ENCODE peak calls at places on chromosomes 5 and 9, in seven cellular contexts. S is A549, U is endothelial cell of umbilical vein, Y is HepG2, N is HCT116, Z is H1, L is GM12878. C is an unnamed sample.

GRCh38 chr5:126182901-126183695 is 240.1 kb upstream of the GRAMD2B start:
- DNase-seq in Y (no peak), S (no peak), Z (no peak), N (no peak), L (no peak), U (no peak), C (no peak)

GRCh38 chr5:142883025-142883424 is 112.8 kb downstream of the ARHGAP26 start:
- DNase-seq in Y (no peak), U (peak; percentile 92), L (no peak), S (no peak), N (no peak), Z (no peak), C (no peak)

GRCh38 chr5:158384535-158385421 is 525.8 kb upstream of the CLINT1 start:
- DNase-seq in N (peak; percentile 19), Y (no peak), U (peak; percentile 79), S (peak; percentile 35), Z (no peak), L (no peak), C (peak; percentile 25)

GRCh38 chr9:90632680-90633207 is 9.9 kb downstream of the DIRAS2 start:
- DNase-seq in U (no peak), N (no peak), L (no peak), Z (no peak), S (no peak), Y (no peak), C (no peak)

GRCh38 chr9:124911766-124912165 is 29.1 kb downstream of the GOLGA1 start:
- DNase-seq in Y (no peak), L (no peak), N (no peak), S (no peak), Z (no peak), U (no peak), C (no peak)

GRCh38 chr5:177430972-177431316 is 4.5 kb downstream of the GRK6 start:
- DNase-seq in L (no peak), U (no peak), Y (no peak), S (no peak), Z (no peak), N (no peak), C (no peak)

GRCh38 chr9:126397056-126397455 is 70.4 kb downstream of the MVB12B start:
- DNase-seq in N (no peak), L (peak; percentile 54), S (no peak), Y (no peak), Z (no peak), U (no peak), C (peak; percentile 33)

GRCh38 chr5:88552406-88552805 is 283.8 kb upstream of the TMEM161B start:
- DNase-seq in Z (no peak), N (no peak), S (no peak), U (no peak), L (no peak), Y (no peak), C (no peak)

GRCh38 chr9:10371824-10372223 is 241.0 kb downstream of the PTPRD start:
- DNase-seq in N (no peak), Z (no peak), L (no peak), Y (no peak), S (no peak), U (no peak), C (no peak)

GRCh38 chr5:42612997-42613396 is 143.6 kb upstream of the CCDC152 start:
- DNase-seq in S (no peak), U (no peak), Y (no peak), L (no peak), N (no peak), Z (no peak), C (no peak)

GRCh38 chr5:26847041-26847736 is 191.2 kb downstream of the CDH9 start:
- DNase-seq in S (peak; percentile 28), L (no peak), N (no peak), U (no peak), Z (no peak), Y (peak; percentile 31), C (no peak)

GRCh38 chr9:129494113-129494789 is 126.7 kb downstream of the C9orf50 start:
- DNase-seq in L (no peak), Z (no peak), N (no peak), Y (no peak), U (no peak), S (no peak), C (no peak)

GRCh38 chr9:129496187-129497063 is 124.5 kb downstream of the C9orf50 start:
- DNase-seq in Z (peak; percentile 73), N (peak; percentile 72), L (no peak), U (peak; percentile 92), S (peak; percentile 94), Y (peak; percentile 81), C (peak; percentile 89)

GRCh38 chr9:129497064-129497836 is 123.7 kb downstream of the C9orf50 start:
- DNase-seq in S (no peak), Z (no peak), N (no peak), U (peak; percentile 15), L (no peak), Y (no peak), C (no peak)

GRCh38 chr9:129493714-129494047 is 127.2 kb downstream of the C9orf50 start:
- DNase-seq in S (no peak), Z (no peak), L (no peak), U (no peak), Y (no peak), N (no peak), C (no peak)

GRCh38 chr9:129495422-129496186 is 125.3 kb downstream of the C9orf50 start:
- DNase-seq in L (no peak), N (peak; percentile 82), U (peak; percentile 85), S (peak; percentile 97), Z (peak; percentile 87), Y (peak; percentile 86), C (peak; percentile 72)
- TF ChIP-seq POLR2A in L (no peak), N (no peak), U (no peak), S (no peak), Z (no peak), Y (no peak), C (no peak)

DNA sequence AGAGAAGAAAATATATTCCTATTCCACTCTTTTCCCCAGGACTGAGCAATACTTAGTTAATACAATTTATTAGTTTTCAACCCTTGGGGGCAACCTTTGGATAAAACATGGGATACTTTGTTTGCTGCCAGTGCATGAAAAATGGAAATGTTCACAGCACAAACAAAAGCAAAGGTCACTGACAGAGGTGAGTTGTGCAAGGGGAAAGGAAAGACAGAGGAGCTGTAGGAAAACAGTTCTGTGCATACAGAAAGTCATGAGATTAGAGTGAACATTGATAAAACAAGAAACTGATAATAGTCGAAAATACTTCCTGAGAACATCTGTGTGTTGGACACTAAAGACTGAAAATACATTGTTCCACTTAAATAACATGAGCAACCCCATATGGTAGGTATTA is 779.8 kb downstream of the TLE4 start:
- DNase-seq in L (no peak), Z (no peak), S (no peak), U (no peak), Y (no peak), N (no peak), C (no peak)
- TF ChIP-seq MAX in L (no peak), Z (no peak), S (no peak), U (no peak), Y (no peak), N (no peak), C (no peak)

GRCh38 chr5:66494437-66494836 is 101.8 kb upstream of the MAST4 start:
- DNase-seq in L (no peak), Y (no peak), Z (peak; percentile 27), N (no peak), S (no peak), U (no peak), C (peak; percentile 2)

GRCh38 chr5:66503203-66503789 is 92.9 kb upstream of the MAST4 start:
- DNase-seq in U (no peak), Z (no peak), S (no peak), L (no peak), Y (no peak), N (no peak), C (no peak)

GRCh38 chr5:66498791-66499207 is 97.4 kb upstream of the MAST4 start:
- DNase-seq in N (no peak), Z (no peak), S (peak; percentile 11), L (no peak), Y (peak; percentile 6), U (peak; percentile 4), C (peak; percentile 13)
- TF ChIP-seq CTCF in N (peak; percentile 43), Z (peak; percentile 54), S (no peak), L (no peak), Y (peak; percentile 10), U (no peak), C (peak; percentile 21)

DNA sequence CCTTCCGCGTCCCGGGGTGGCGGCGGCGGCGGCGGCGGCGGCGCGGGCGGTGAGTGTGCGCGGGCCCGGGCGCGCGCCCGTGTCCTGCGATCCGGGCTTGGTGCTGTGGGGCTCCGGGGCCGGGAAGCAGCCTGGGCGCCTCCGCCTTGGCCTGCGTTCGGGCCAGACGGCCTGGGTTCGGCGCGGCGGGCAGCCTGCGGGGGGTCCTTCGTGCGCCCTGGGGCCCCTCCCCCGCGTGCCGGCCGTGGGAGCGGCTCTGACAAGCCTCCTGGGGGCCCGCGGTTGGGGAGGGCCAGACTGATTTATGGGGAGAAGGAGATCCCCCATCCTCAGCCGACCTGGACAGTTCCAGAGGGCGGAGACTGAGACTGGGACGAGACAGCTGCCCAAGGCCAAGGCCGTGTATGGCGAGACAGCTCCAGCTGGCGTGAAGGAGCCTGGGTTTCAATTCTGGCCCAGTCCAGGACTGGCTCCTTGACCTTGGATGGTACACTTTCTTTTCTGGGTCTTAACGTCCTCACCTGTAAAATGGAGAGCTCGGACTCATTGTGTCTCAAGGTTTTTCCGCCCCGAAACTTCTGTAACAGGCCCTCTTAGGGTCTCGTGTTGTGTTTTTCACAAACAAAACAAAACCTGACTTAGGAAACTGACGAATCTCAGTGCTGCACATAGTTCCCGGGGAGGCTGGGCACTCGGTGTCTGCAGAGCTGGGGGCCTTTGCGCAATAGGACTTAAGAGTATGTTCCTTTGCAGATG is 603 bp downstream of the TMEM268 start:
- DNase-seq in N (no peak), U (peak; percentile 57), Y (no peak), Z (no peak), L (no peak), S (peak; percentile 63), C (peak; percentile 90)
- TF ChIP-seq POLR2A in N (no peak), U (no peak), Y (no peak), Z (no peak), L (peak; percentile 63), S (no peak), C (peak; percentile 11)

C was measured in NB4.